ENCODE peak calls at places on chromosome 18, in seven cellular contexts. B is neural progenitor cell, T is HCT116, E is GM23248, L is hepatocyte, D is MM.1S, U is PC-3. Q is an unnamed sample.

GRCh38 chr18:2805970-2806943 is 40.5 kb upstream of the EMILIN2 start:
- DNase-seq in D (no peak), B (peak; percentile 4), L (no peak), U (peak; percentile 23), E (peak; percentile 71), T (no peak), Q (no peak)

GRCh38 chr18:1014496-1014895 is 109.8 kb downstream of the ADCYAP1 start:
- DNase-seq in T (no peak), D (no peak), L (no peak), B (no peak), E (peak; percentile 32), U (no peak), Q (peak; percentile 27)

GRCh38 chr18:56888978-56889377 is 237.8 kb downstream of the WDR7 start:
- DNase-seq in L (no peak), T (no peak), D (no peak), E (no peak), B (no peak), U (no peak), Q (no peak)

GRCh38 chr18:5510109-5510846 is 33.5 kb downstream of the EPB41L3 start:
- DNase-seq in D (no peak), U (peak; percentile 17), B (no peak), L (no peak), E (peak; percentile 42), T (no peak), Q (no peak)

GRCh38 chr18:60693426-60693825 is 320.9 kb upstream of the MC4R start:
- DNase-seq in D (no peak), B (no peak), L (no peak), E (no peak), U (peak; percentile 81), T (no peak), Q (no peak)

GRCh38 chr18:23300211-23300887 is 152.7 kb upstream of the RIOK3 start:
- DNase-seq in L (peak; percentile 32), B (no peak), E (no peak), U (no peak), T (no peak), D (no peak), Q (no peak)

GRCh38 chr18:22223263-22223960 is 54.0 kb downstream of the GATA6 start:
- DNase-seq in U (peak; percentile 98), B (no peak), T (peak; percentile 69), E (peak; percentile 99), L (peak; percentile 94), D (no peak), Q (peak; percentile 36)

GRCh38 chr18:3044931-3045698 is 32.2 kb upstream of the LPIN2 start:
- DNase-seq in T (no peak), D (no peak), L (peak; percentile 63), U (peak; percentile 39), E (no peak), B (no peak), Q (no peak)

GRCh38 chr18:61677435-61677830 is 215.4 kb downstream of the RNF152 start:
- DNase-seq in T (no peak), E (no peak), U (no peak), D (no peak), B (peak; percentile 5), L (no peak), Q (no peak)

GRCh38 chr18:666628-667027 is 9.2 kb downstream of the TYMS start:
- DNase-seq in L (no peak), E (no peak), D (no peak), U (no peak), T (no peak), B (no peak), Q (no peak)

GRCh38 chr18:49052891-49053644 is 102.3 kb upstream of the SMAD7 start:
- DNase-seq in D (no peak), E (peak; percentile 98), L (no peak), T (no peak), B (no peak), U (peak; percentile 41), Q (no peak)

GRCh38 chr18:711330-711692 is 1.1 kb downstream of the ENOSF1 start:
- DNase-seq in L (no peak), B (peak; percentile 3), E (no peak), U (no peak), T (no peak), D (no peak), Q (peak; percentile 36)

GRCh38 chr18:69795785-69796184 is 151.9 kb downstream of the CD226 start:
- DNase-seq in D (no peak), U (peak; percentile 41), L (peak; percentile 3), B (peak; percentile 48), T (no peak), E (peak; percentile 47), Q (peak; percentile 4)

GRCh38 chr18:21444465-21445023 is 156.0 kb downstream of the ESCO1 start:
- DNase-seq in L (peak; percentile 73), E (peak; percentile 68), B (peak; percentile 65), T (peak; percentile 64), D (peak; percentile 46), U (peak; percentile 78), Q (peak; percentile 85)

GRCh38 chr18:48948112-48949050 is 2.4 kb downstream of the SMAD7 start:
- DNase-seq in T (no peak), E (peak; percentile 73), B (peak; percentile 88), D (peak; percentile 65), U (peak; percentile 20), L (peak; percentile 85), Q (peak; percentile 69)

GRCh38 chr18:65257157-65257556 is 493.7 kb upstream of the CDH7 start:
- DNase-seq in D (no peak), U (no peak), B (peak; percentile 19), L (no peak), E (no peak), T (no peak), Q (peak; percentile 75)

GRCh38 chr18:43159091-43159490 is 43.6 kb upstream of the RIT2 start:
- DNase-seq in T (no peak), E (peak; percentile 6), B (no peak), U (no peak), D (no peak), L (no peak), Q (no peak)

GRCh38 chr18:60020107-60020925 is 120.5 kb downstream of the PMAIP1 start:
- DNase-seq in D (no peak), B (peak; percentile 1), L (no peak), T (no peak), U (no peak), E (peak; percentile 28), Q (no peak)

GRCh38 chr18:71899707-71900483 is 644.2 kb downstream of the CBLN2 start:
- DNase-seq in D (no peak), B (no peak), E (no peak), T (no peak), L (peak; percentile 34), U (no peak), Q (no peak)

GRCh38 chr18:9095297-9096012 is 7.0 kb upstream of the NDUFV2 start:
- DNase-seq in L (peak; percentile 24), U (no peak), E (no peak), B (no peak), T (no peak), D (peak; percentile 69), Q (no peak)

DNA sequence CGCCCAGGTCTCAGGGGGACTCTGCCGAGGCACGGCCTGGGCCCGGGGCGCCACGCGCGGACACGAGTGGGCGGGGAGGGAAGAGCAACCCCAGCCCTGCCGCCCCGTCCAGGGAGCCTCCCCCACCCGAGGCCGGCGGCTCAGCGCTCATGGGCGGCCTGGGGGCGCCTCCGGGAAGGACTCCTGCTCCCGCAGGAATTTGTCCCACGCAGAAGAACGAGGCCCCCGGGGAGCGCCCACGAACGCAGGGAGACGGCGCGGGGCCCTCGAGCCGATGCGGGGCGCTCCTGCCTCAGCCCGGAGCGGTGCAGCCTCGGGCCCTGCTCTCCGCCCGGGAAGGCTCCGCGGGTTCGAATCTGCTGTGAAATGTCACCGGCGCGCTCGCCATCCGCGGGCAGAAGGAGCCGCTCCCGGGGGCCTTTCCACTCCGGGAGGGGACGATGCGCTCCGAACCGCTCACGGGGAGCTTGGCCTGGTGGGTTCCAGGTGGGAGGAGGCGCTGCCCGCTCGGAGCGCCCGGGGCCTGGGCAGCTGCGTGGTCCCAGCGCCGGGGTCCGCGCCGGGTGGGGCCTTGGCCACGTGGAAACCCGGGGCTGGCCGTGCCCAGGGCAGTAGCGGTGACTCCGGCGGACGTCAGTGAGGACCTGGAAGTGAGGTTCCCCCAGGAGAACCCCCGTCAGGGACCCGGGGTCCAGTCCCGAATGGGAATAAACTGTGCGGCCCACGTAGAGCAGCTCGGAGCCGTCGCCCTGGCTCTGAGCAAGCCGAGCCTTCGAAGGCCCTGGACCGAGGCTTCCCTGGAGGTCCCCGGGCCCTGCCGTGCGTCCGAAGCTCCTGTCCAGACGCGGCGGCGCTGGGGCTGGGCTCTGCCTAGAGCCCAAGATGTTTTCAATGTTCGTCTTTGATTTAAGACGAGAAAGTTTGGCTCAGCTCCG is 41.4 kb upstream of the CTDP1 start:
- DNase-seq in U (no peak), D (no peak), T (no peak), L (no peak), B (no peak), E (peak; percentile 32), Q (peak; percentile 56)
- TF ChIP-seq EZH2phosphoT487 in U (no peak), D (no peak), T (no peak), L (no peak), B (no peak), E (no peak), Q (no peak)

DNA sequence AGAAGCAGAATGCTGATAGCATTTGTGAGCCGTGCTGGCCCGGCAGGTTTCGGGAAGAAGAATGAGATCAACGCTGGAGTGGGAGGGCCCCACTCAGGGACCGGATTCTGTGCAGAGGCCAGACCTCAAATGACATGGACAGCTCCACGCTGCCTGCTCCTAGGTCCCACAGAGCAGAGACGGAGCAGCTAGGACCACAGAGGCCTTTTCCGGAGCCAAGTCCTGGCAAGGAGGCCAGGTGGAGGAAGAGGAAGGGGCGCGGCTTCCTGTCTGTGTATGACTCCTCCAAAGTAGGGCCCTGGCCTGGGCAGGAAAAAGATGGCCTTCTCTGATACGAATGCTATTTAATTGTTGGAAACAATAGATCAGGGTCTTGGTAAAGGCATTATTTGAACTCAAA is 139.9 kb downstream of the LRRC30 start:
- DNase-seq in E (no peak), U (no peak), L (peak; percentile 37), D (no peak), B (no peak), T (no peak), Q (no peak)
- H3K4me2 ChIP-seq in E (no peak overlapping the region), U (no peak overlapping the region), L (peak overlapping the region; percentile 34), D (no peak overlapping the region), B (no peak overlapping the region), T (no peak overlapping the region), Q (no peak overlapping the region)

DNA sequence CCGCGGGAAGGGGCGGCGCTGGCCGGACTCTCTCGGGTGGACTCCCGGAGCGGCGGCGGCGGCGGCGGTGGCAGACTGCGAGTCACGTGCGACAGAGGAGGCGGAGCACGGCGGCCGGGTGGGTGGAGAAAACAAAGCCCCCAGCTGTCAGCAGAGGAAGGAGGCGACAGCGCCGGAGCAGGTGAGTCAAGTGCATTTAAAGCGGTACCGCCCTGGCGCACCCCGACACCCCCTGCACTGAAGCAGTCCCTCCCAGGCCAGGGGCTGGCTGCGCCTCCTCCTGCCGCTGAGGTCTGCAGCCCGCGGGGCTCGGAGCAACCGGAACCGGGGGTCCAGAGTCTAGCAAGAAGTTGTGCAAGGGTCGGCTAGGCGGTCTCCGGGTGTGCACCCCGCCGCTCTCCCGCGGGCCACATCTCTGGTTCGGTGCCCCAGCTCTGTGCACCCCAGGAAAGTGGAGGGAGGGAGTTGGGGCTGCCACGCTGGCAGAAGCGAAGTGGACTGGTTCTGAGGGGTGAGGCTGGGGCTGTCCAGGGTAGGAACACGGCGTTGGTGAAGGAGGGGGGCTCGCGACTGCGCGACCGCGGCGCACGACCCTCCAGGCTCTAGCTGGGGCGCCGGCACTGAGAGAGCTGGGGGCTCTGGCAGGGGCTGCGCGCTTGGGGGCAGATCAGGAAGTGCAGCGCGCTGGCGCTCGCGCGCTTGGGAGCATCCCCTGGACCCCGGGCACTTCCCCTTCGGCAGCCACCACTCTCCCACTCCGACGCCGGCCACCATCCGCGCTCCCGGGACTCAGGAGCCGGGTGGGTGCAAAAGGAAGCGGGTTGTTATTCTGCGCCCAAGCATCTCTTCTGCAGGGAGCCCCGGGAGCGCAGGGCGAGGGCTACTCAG is 64.1 kb upstream of the MAPRE2 start:
- DNase-seq in L (peak; percentile 89), B (peak; percentile 78), U (no peak), E (peak; percentile 58), D (peak; percentile 84), T (no peak), Q (peak; percentile 92)
- TF ChIP-seq EZH2 in L (no peak), B (peak; percentile 63), U (no peak), E (peak; percentile 69), D (no peak), T (no peak), Q (no peak)

GRCh38 chr18:28432350-28432749 is 255.4 kb upstream of the CDH2 start:
- DNase-seq in U (peak; percentile 86), D (no peak), E (peak; percentile 30), T (no peak), L (no peak), B (no peak), Q (no peak)
- TF ChIP-seq EZH2phosphoT487 in U (no peak), D (no peak), E (no peak), T (no peak), L (no peak), B (no peak), Q (no peak)

Q was measured in GM23338.